ENCODE peak calls at places on chromosomes 5 and 9, in ten cellular contexts. H is kidney; C is neural crest cell; A is NCI-H2081; B is BJ; M is foreskin fibroblast; Q is effector memory CD4-positive, alpha-beta T cell; O is NCI-H748 treated with DMSO at 0.1 percent for 48 hours; W is T1000; P is MV-4-11. R is an unnamed sample.

GRCh38 chr5:107726896-107727295 is 56.2 kb upstream of the EFNA5 start:
- DNase-seq in H (no peak), C (no peak), A (peak), B (no peak), M (no peak), Q (no peak), O (no peak), W (no peak), P (no peak), R (no peak)

GRCh38 chr5:137264041-137264440 is 235.1 kb downstream of the SPOCK1 start:
- DNase-seq in H (no peak), C (no peak), A (no peak), B (no peak), M (peak), Q (no peak), O (no peak), W (no peak), P (no peak), R (no peak)

GRCh38 chr9:109769250-109769649 is 10.7 kb upstream of the PALM2AKAP2 start:
- DNase-seq in H (no peak), C (no peak), A (no peak), B (no peak), M (no peak), Q (no peak), O (no peak), W (no peak), P (no peak), R (no peak)

GRCh38 chr5:485943-486491 is 38.2 kb downstream of the SLC9A3 start:
- DNase-seq in H (no peak), C (no peak), A (no peak), B (no peak), M (no peak), Q (no peak), O (no peak), W (no peak), P (peak), R (no peak)

GRCh38 chr5:104189909-104190308 is 627.3 kb upstream of the NUDT12 start:
- DNase-seq in H (no peak), C (no peak), A (no peak), B (no peak), M (peak), Q (no peak), O (no peak), W (no peak), P (peak), R (peak)

GRCh38 chr5:141805874-141806273 is 72.3 kb downstream of the PCDH1 start:
- DNase-seq in H (no peak), C (no peak), A (no peak), B (no peak), M (no peak), Q (no peak), O (no peak), W (no peak), P (no peak), R (no peak)

GRCh38 chr9:120689860-120690259 is 24.4 kb downstream of the MEGF9 start:
- DNase-seq in H (no peak), C (no peak), A (peak), B (no peak), M (no peak), Q (no peak), O (peak), W (no peak), P (no peak), R (no peak)

GRCh38 chr5:16570121-16570815 is 46.5 kb downstream of the RETREG1 start:
- DNase-seq in H (no peak), C (no peak), A (no peak), B (no peak), M (peak), Q (no peak), O (no peak), W (no peak), P (no peak), R (peak)

GRCh38 chr9:36023260-36024048 is 13.3 kb upstream of the RECK start:
- DNase-seq in H (no peak), C (peak), A (peak), B (no peak), M (peak), Q (peak), O (peak), W (peak), P (peak), R (peak)

GRCh38 chr9:107410045-107410819 is 79.3 kb downstream of the KLF4 start:
- DNase-seq in H (no peak), C (no peak), A (no peak), B (no peak), M (no peak), Q (no peak), O (no peak), W (no peak), P (no peak), R (no peak)

GRCh38 chr5:59275537-59276276 is 617.8 kb downstream of the PDE4D start:
- DNase-seq in H (no peak), C (peak), A (no peak), B (no peak), M (peak), Q (no peak), O (no peak), W (no peak), P (no peak), R (peak)

GRCh38 chr5:128213340-128213739 is 129.8 kb downstream of the SLC12A2 start:
- DNase-seq in H (no peak), C (peak), A (peak), B (no peak), M (peak), Q (no peak), O (peak), W (no peak), P (peak), R (peak)

GRCh38 chr5:133293953-133294352 is 242.1 kb downstream of the HSPA4 start:
- DNase-seq in H (no peak), C (no peak), A (peak), B (no peak), M (no peak), Q (no peak), O (peak), W (no peak), P (no peak), R (no peak)

GRCh38 chr5:58246521-58246944 is 213.4 kb downstream of the PLK2 start:
- DNase-seq in H (no peak), C (no peak), A (no peak), B (no peak), M (no peak), Q (no peak), O (no peak), W (no peak), P (no peak), R (no peak)

GRCh38 chr9:19149230-19149629 is 21.9 kb upstream of the PLIN2 start:
- DNase-seq in H (no peak), C (no peak), A (no peak), B (no peak), M (no peak), Q (no peak), O (no peak), W (no peak), P (no peak), R (no peak)

GRCh38 chr5:7592910-7593309 is 197.0 kb downstream of the ADCY2 start:
- DNase-seq in H (no peak), C (peak), A (peak), B (no peak), M (no peak), Q (no peak), O (peak), W (no peak), P (no peak), R (no peak)

GRCh38 chr5:38465702-38466443 is 90.6 kb downstream of the LIFR start:
- DNase-seq in H (no peak), C (no peak), A (no peak), B (no peak), M (no peak), Q (no peak), O (no peak), W (no peak), P (no peak), R (no peak)

GRCh38 chr5:126976520-126977172 is 53.7 kb downstream of the MARCHF3 start:
- DNase-seq in H (no peak), C (no peak), A (no peak), B (no peak), M (no peak), Q (no peak), O (no peak), W (no peak), P (no peak), R (no peak)

GRCh38 chr5:39712316-39713223 is 287.8 kb upstream of the DAB2 start:
- DNase-seq in H (no peak), C (no peak), A (no peak), B (no peak), M (no peak), Q (no peak), O (no peak), W (no peak), P (no peak), R (no peak)

GRCh38 chr9:113931140-113931539 is 55.0 kb downstream of the ZNF618 start:
- DNase-seq in H (no peak), C (no peak), A (no peak), B (no peak), M (no peak), Q (no peak), O (no peak), W (no peak), P (no peak), R (no peak)

GRCh38 chr5:104594850-104595249 is 1032.3 kb upstream of the NUDT12 start:
- DNase-seq in H (no peak), C (no peak), A (no peak), B (no peak), M (no peak), Q (no peak), O (no peak), W (no peak), P (no peak), R (no peak)

GRCh38 chr5:94021246-94021645 is 279.8 kb upstream of the POU5F2 start:
- DNase-seq in H (no peak), C (no peak), A (peak), B (no peak), M (peak), Q (no peak), O (peak), W (no peak), P (no peak), R (peak)

GRCh38 chr5:180618830-180619562 is 27.7 kb upstream of the SCGB3A1 start:
- DNase-seq in H (no peak), C (peak), A (peak), B (no peak), M (peak), Q (no peak), O (no peak), W (no peak), P (no peak), R (no peak)

GRCh38 chr5:22852807-22853670 is at the start of gene CDH12:
- DNase-seq in H (no peak), C (peak), A (peak), B (no peak), M (no peak), Q (no peak), O (peak), W (no peak), P (peak), R (peak)

GRCh38 chr5:130227699-130228098 is 323.4 kb downstream of the CHSY3 start:
- DNase-seq in H (no peak), C (no peak), A (no peak), B (no peak), M (no peak), Q (no peak), O (no peak), W (no peak), P (peak), R (no peak)

GRCh38 chr5:142540774-142541466 is 145.0 kb downstream of the FGF1 start:
- DNase-seq in H (peak), C (no peak), A (no peak), B (peak), M (peak), Q (no peak), O (no peak), W (no peak), P (no peak), R (no peak)

GRCh38 chr5:158640581-158640980 is 459.1 kb downstream of the EBF1 start:
- DNase-seq in H (no peak), C (no peak), A (no peak), B (no peak), M (peak), Q (no peak), O (no peak), W (peak), P (peak), R (peak)

GRCh38 chr5:34673463-34674125 is 17.5 kb downstream of the RAI14 start:
- DNase-seq in H (no peak), C (no peak), A (no peak), B (no peak), M (no peak), Q (no peak), O (no peak), W (no peak), P (no peak), R (no peak)

GRCh38 chr9:117448066-117448465 is 33.2 kb upstream of the ASTN2 start:
- DNase-seq in H (no peak), C (no peak), A (peak), B (no peak), M (no peak), Q (no peak), O (peak), W (no peak), P (no peak), R (no peak)

GRCh38 chr9:131735238-131736181 is 4.4 kb downstream of the RAPGEF1 start:
- DNase-seq in H (peak), C (no peak), A (no peak), B (no peak), M (no peak), Q (no peak), O (no peak), W (no peak), P (peak), R (no peak)

GRCh38 chr5:28576022-28576421 is 1537.6 kb upstream of the CDH9 start:
- DNase-seq in H (no peak), C (no peak), A (no peak), B (no peak), M (no peak), Q (no peak), O (no peak), W (no peak), P (peak), R (no peak)

GRCh38 chr9:130305381-130305780 is 39.8 kb downstream of the HMCN2 start:
- DNase-seq in H (peak), C (no peak), A (no peak), B (no peak), M (no peak), Q (no peak), O (no peak), W (no peak), P (no peak), R (no peak)

GRCh38 chr9:97518909-97519307 is 17.4 kb downstream of the TMOD1 start:
- DNase-seq in H (peak), C (no peak), A (no peak), B (peak), M (peak), Q (no peak), O (no peak), W (peak), P (peak), R (peak)